ENCODE peak calls at places on chromosomes 11 and 22, in eight cellular contexts. E is stimulated activated CD4-positive, alpha-beta T cell treated with anti-CD3 and anti-CD28 coated beads, Interleukin-1b, Interleukin-23, amount 100 ng/mL, for 1 hour; Q is occipital lobe; K is tibial nerve; S is ELR; F is hippocampal formation; J is HCT116; B is ACHN. L is an unnamed sample.

GRCh38 chr11:115504279-115505158 is at the start of gene CADM1:
- DNase-seq in F (peak; percentile 96), J (no peak), Q (peak; percentile 97), B (peak; percentile 95), E (peak; percentile 37), K (peak; percentile 79), S (peak; percentile 39), L (peak; percentile 82)

GRCh38 chr11:61133956-61134662 is 27.1 kb downstream of the VPS37C start:
- DNase-seq in K (no peak), J (no peak), E (no peak), F (no peak), S (no peak), B (no peak), Q (no peak), L (no peak)

GRCh38 chr11:68297812-68298658 is 14.4 kb upstream of the LRP5 start:
- DNase-seq in F (peak; percentile 61), E (peak; percentile 39), B (peak; percentile 65), S (peak; percentile 73), K (peak; percentile 53), Q (peak; percentile 22), J (peak; percentile 52), L (peak; percentile 85)

GRCh38 chr22:33335611-33336279 is 277.6 kb upstream of the SYN3 start:
- DNase-seq in F (no peak), B (peak; percentile 61), Q (no peak), K (no peak), E (no peak), J (no peak), S (no peak), L (no peak)

GRCh38 chr11:103948331-103948730 is 88.1 kb upstream of the DDI1 start:
- DNase-seq in J (no peak), B (no peak), K (no peak), S (no peak), E (no peak), Q (no peak), F (no peak), L (no peak)

GRCh38 chr11:134844838-134845237 is 432.8 kb upstream of the B3GAT1 start:
- DNase-seq in E (no peak), S (no peak), F (no peak), J (no peak), K (no peak), Q (no peak), B (no peak), L (no peak)

GRCh38 chr11:15714641-15715399 is 600.1 kb downstream of the INSC start:
- DNase-seq in J (no peak), F (no peak), E (no peak), K (no peak), B (no peak), Q (no peak), S (no peak), L (no peak)

GRCh38 chr11:109940816-109941215 is 152.4 kb upstream of the ZC3H12C start:
- DNase-seq in K (no peak), F (no peak), B (peak; percentile 59), S (peak; percentile 99), Q (no peak), E (no peak), J (peak; percentile 39), L (no peak)

GRCh38 chr11:102346748-102347525 is at the start of gene BIRC2:
- DNase-seq in Q (peak; percentile 87), S (peak; percentile 97), B (peak; percentile 90), K (peak; percentile 94), F (peak; percentile 93), J (peak; percentile 78), E (peak; percentile 86), L (peak; percentile 93)

GRCh38 chr22:43851058-43851978 is 11.0 kb downstream of the SULT4A1 start:
- DNase-seq in E (no peak), Q (no peak), B (no peak), J (no peak), F (no peak), K (no peak), S (no peak), L (no peak)

GRCh38 chr11:36540998-36541397 is 26.8 kb upstream of the RAG1 start:
- DNase-seq in S (peak; percentile 56), F (no peak), K (no peak), B (peak; percentile 27), E (no peak), Q (no peak), J (peak; percentile 38), L (no peak)

GRCh38 chr11:67276821-67277230 is 10.6 kb downstream of the GRK2 start:
- DNase-seq in E (no peak), B (no peak), F (no peak), S (peak; percentile 59), K (no peak), Q (no peak), J (no peak), L (peak; percentile 53)

GRCh38 chr11:116431842-116432241 is 340.9 kb downstream of the BUD13 start:
- DNase-seq in J (no peak), K (no peak), S (no peak), F (no peak), E (no peak), B (no peak), Q (no peak), L (no peak)

GRCh38 chr11:113167599-113167998 is 146.8 kb upstream of the TTC12 start:
- DNase-seq in S (no peak), B (no peak), F (no peak), Q (no peak), E (no peak), K (no peak), J (no peak), L (no peak)

GRCh38 chr22:20585640-20586402 is 78.4 kb downstream of the MED15 start:
- DNase-seq in F (no peak), Q (no peak), E (no peak), B (no peak), S (no peak), J (no peak), K (no peak), L (no peak)

GRCh38 chr11:75831915-75832502 is 17.0 kb downstream of the UVRAG start:
- DNase-seq in S (no peak), J (no peak), E (no peak), Q (no peak), B (no peak), K (no peak), F (no peak), L (no peak)

GRCh38 chr11:43576834-43577521 is 103.6 kb upstream of the HSD17B12 start:
- DNase-seq in F (no peak), K (no peak), Q (no peak), E (no peak), J (peak; percentile 12), B (peak; percentile 54), S (peak; percentile 75), L (no peak)

GRCh38 chr11:78656984-78657383 is 82.3 kb upstream of the NARS2 start:
- DNase-seq in F (no peak), Q (no peak), S (no peak), J (no peak), K (no peak), B (no peak), E (no peak), L (no peak)

GRCh38 chr22:38257170-38257569 is 15.6 kb downstream of the TMEM184B start:
- DNase-seq in J (no peak), E (no peak), F (no peak), Q (peak; percentile 22), S (peak; percentile 80), B (no peak), K (no peak), L (no peak)

GRCh38 chr22:29702931-29703594 is 16.7 kb upstream of the CABP7 start:
- DNase-seq in B (no peak), Q (no peak), K (no peak), F (peak; percentile 35), E (no peak), J (no peak), S (no peak), L (no peak)

GRCh38 chr22:50672041-50672440 is 582 bp upstream of the SHANK3 start:
- DNase-seq in F (no peak), S (no peak), E (no peak), B (no peak), Q (no peak), K (no peak), J (no peak), L (no peak)

GRCh38 chr11:61079416-61080150 is 22.7 kb upstream of the CD5 start:
- DNase-seq in E (no peak), F (no peak), J (no peak), S (no peak), B (no peak), K (no peak), Q (no peak), L (no peak)

GRCh38 chr11:8092587-8093424 is 11.8 kb downstream of the TUB start:
- DNase-seq in J (peak; percentile 56), K (no peak), B (peak; percentile 62), E (no peak), Q (no peak), F (no peak), S (peak; percentile 85), L (peak; percentile 60)

GRCh38 chr22:41285441-41285819 is 557 bp downstream of the RANGAP1 start:
- DNase-seq in K (no peak), J (peak; percentile 64), S (peak; percentile 98), F (no peak), E (peak; percentile 54), B (peak; percentile 86), Q (peak; percentile 53), L (peak; percentile 77)

GRCh38 chr11:128576555-128576954 is 10.8 kb downstream of the ETS1 start:
- DNase-seq in F (no peak), S (no peak), K (no peak), Q (no peak), B (no peak), E (no peak), J (no peak), L (no peak)

GRCh38 chr11:103798456-103798855 is 238.0 kb upstream of the DDI1 start:
- DNase-seq in K (no peak), Q (no peak), F (no peak), E (no peak), J (no peak), S (no peak), B (no peak), L (no peak)

GRCh38 chr11:119351232-119351631 is 4.7 kb upstream of the MFRP start:
- DNase-seq in S (no peak), K (no peak), Q (no peak), F (no peak), J (no peak), E (no peak), B (no peak), L (no peak)

GRCh38 chr11:40722179-40722795 is 737.2 kb downstream of the LRRC4C start:
- DNase-seq in B (peak; percentile 4), S (peak; percentile 9), K (no peak), E (no peak), Q (no peak), F (no peak), J (no peak), L (no peak)

GRCh38 chr11:120314861-120315260 is 10.2 kb upstream of the TLCD5 start:
- DNase-seq in Q (no peak), B (no peak), K (no peak), J (no peak), S (no peak), E (no peak), F (no peak), L (no peak)

GRCh38 chr11:2940166-2940929 is 11.1 kb upstream of the PHLDA2 start:
- DNase-seq in F (no peak), J (peak; percentile 53), S (peak; percentile 62), E (no peak), K (no peak), B (peak; percentile 31), Q (no peak), L (no peak)

GRCh38 chr11:7576671-7577225 is 62.9 kb downstream of the PPFIBP2 start:
- DNase-seq in Q (no peak), B (no peak), J (no peak), E (no peak), K (no peak), S (peak; percentile 35), F (no peak), L (peak; percentile 85)